ENCODE peak calls at places on chromosomes 12 and 14, in five cellular contexts. V is astrocyte, U is ovary, L is K562, K is body of pancreas. I is an unnamed sample.

GRCh38 chr12:25526778-25527177 is 26.3 kb downstream of the LMNTD1 start:
- DNase-seq in V (no peak), U (no peak), L (no peak), K (no peak), I (no peak)

GRCh38 chr12:77786675-77787074 is 44.0 kb upstream of the NAV3 start:
- DNase-seq in K (no peak), V (no peak), U (no peak), L (no peak), I (no peak)

GRCh38 chr14:79585845-79586244 is 625.5 kb downstream of the DIO2 start:
- DNase-seq in K (peak; percentile 11), V (peak; percentile 76), U (no peak), L (no peak), I (no peak)

GRCh38 chr14:25953532-25954144 is 644.2 kb downstream of the NOVA1 start:
- DNase-seq in L (no peak), U (peak; percentile 26), V (peak; percentile 67), K (peak; percentile 13), I (peak; percentile 54)

GRCh38 chr12:112901271-112901670 is 5.5 kb upstream of the OAS1 start:
- DNase-seq in L (no peak), K (no peak), V (no peak), U (no peak), I (no peak)

GRCh38 chr12:113601656-113602263 is 130.1 kb upstream of the LHX5 start:
- DNase-seq in U (no peak), L (peak; percentile 59), K (no peak), V (no peak), I (peak; percentile 3)

GRCh38 chr14:67240168-67240932 is 885 bp upstream of the PALS1 start:
- DNase-seq in K (peak; percentile 73), L (no peak), V (no peak), U (peak; percentile 47), I (peak; percentile 27)

GRCh38 chr14:95293474-95293873 is 26.2 kb downstream of the CLMN start:
- DNase-seq in U (no peak), V (no peak), L (no peak), K (no peak), I (no peak)

GRCh38 chr12:131223791-131224567 is 270.3 kb downstream of the ADGRD1 start:
- DNase-seq in V (no peak), U (no peak), L (peak; percentile 97), K (no peak), I (no peak)

GRCh38 chr12:125181107-125181506 is 115.9 kb downstream of the AACS start:
- DNase-seq in K (no peak), U (no peak), L (no peak), V (no peak), I (no peak)

GRCh38 chr12:2688381-2688881 is 106.3 kb upstream of the FKBP4 start:
- DNase-seq in K (no peak), L (no peak), V (no peak), U (no peak), I (no peak)

GRCh38 chr14:101714394-101714793 is 47.1 kb upstream of the PPP2R5C start:
- DNase-seq in L (no peak), K (no peak), U (no peak), V (no peak), I (no peak)

GRCh38 chr12:114025935-114026334 is 59.8 kb upstream of the RBM19 start:
- DNase-seq in L (no peak), K (no peak), U (no peak), V (no peak), I (peak; percentile 96)

GRCh38 chr14:94177806-94178205 is 3.7 kb downstream of the PPP4R4 start:
- DNase-seq in U (no peak), L (no peak), V (no peak), K (no peak), I (no peak)
- H3K27ac ChIP-seq in U (no peak overlapping the region), L (no peak overlapping the region), V (no peak overlapping the region), K (no peak overlapping the region), I (no peak overlapping the region)

GRCh38 chr12:132287391-132288238 is 41.8 kb downstream of the GALNT9 start:
- DNase-seq in L (no peak), U (no peak), K (no peak), V (no peak), I (no peak)

GRCh38 chr12:132285311-132285741 is 44.1 kb downstream of the GALNT9 start:
- DNase-seq in K (no peak), L (no peak), U (no peak), V (no peak), I (no peak)

GRCh38 chr12:132286912-132287311 is 42.5 kb downstream of the GALNT9 start:
- DNase-seq in V (no peak), L (no peak), K (no peak), U (no peak), I (no peak)

GRCh38 chr12:132284618-132285310 is 44.6 kb downstream of the GALNT9 start:
- DNase-seq in U (no peak), K (no peak), V (no peak), L (no peak), I (no peak)

GRCh38 chr12:132285991-132286681 is 43.3 kb downstream of the GALNT9 start:
- DNase-seq in U (peak; percentile 71), K (peak; percentile 58), L (no peak), V (peak; percentile 53), I (peak; percentile 93)
- H3K9me3 ChIP-seq in U (no peaks in the 10 kb centered on the region), K (no peaks in the 10 kb centered on the region), L (no peaks in the 10 kb centered on the region), V (peaks cover 9% of the 10 kb centered on the region), I (no peaks in the 10 kb centered on the region)

DNA sequence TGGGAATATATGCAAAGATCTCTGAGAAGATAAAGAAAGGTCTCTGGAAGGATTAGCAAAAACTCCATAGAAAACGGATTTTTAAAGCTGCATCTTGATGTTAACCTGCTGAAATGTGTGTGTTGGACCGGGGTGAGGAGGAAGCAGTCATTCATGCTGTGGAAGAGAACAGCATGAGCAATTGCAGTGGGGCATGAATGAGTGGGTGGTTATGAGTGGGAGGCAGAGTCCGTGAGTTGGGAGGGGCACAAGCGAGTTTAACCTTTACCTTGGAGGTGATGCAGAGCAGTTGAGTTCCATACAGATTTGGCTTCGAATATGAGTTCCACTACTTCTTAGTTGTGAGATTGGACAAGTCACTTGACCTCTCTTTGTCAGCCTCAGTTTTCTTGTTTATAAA is 29.4 kb upstream of the GALNT8 start:
- DNase-seq in V (no peak), K (no peak), L (no peak), U (no peak), I (no peak)
- H3K27ac ChIP-seq in V (no peak overlapping the region), K (no peak overlapping the region), L (no peak overlapping the region), U (no peak overlapping the region), I (no peak overlapping the region)

DNA sequence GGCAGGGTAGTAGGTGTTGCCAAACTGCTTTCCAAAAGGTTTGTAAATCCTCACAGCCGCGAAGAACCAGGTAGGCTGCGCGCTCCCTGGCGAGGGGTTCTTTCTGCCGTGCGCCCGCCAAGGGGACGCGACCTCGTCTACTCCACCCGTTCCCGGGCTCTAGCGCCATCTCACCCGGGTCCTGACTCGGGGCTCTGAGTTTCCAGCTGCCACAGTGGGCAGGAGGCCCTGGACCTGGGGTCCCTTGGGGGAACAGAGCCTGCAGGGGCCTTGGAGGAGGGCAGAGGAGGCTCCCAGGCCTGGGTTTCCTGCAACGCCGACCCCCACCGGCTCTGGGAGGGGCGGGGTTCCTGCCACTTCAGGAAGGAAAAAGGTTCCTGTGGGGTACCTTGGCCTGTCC is 706 bp downstream of the ANHX start:
- DNase-seq in V (no peak), U (no peak), L (no peak), K (no peak), I (no peak)
- H3K9me3 ChIP-seq in V (peaks cover 27% of the 10 kb centered on the region), U (no peaks in the 10 kb centered on the region), L (no peaks in the 10 kb centered on the region), K (no peaks in the 10 kb centered on the region), I (no peaks in the 10 kb centered on the region)

DNA sequence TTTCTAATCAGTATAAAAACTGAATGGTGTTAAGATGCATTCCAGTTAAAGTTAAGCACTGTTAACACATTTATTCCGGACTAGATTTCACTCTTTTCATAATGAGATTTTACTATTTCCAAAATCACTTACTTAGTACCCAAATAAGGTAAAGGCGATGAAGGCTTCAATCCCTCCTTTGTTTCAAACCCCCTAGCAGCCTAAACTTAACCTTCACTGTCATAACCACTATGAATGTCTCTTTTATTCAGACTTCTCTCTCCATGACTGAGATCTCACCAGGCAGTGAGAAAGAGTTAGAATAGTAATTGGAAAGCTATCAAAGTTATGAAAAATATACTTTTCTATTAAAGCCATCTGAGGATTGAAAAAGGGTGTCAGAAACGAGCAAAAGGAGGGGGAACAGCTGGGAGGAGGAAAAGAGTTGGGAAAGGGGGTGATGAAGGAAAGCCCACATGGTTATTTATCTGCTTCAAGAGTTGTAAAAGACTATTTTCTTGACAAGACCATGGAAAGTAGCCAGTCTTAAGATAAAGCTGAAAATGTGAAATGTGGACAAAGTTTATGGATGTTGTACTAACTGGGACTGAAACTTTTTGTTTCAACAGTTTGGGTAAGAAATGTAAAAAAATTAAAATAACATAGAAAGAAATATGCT is 11.7 kb downstream of the EPS8 start:
- DNase-seq in L (no peak), V (no peak), U (no peak), K (no peak), I (no peak)
- H3K27ac ChIP-seq in L (no peak overlapping the region), V (peak overlapping the region; percentile 47), U (no peak overlapping the region), K (no peak overlapping the region), I (no peak overlapping the region)

DNA sequence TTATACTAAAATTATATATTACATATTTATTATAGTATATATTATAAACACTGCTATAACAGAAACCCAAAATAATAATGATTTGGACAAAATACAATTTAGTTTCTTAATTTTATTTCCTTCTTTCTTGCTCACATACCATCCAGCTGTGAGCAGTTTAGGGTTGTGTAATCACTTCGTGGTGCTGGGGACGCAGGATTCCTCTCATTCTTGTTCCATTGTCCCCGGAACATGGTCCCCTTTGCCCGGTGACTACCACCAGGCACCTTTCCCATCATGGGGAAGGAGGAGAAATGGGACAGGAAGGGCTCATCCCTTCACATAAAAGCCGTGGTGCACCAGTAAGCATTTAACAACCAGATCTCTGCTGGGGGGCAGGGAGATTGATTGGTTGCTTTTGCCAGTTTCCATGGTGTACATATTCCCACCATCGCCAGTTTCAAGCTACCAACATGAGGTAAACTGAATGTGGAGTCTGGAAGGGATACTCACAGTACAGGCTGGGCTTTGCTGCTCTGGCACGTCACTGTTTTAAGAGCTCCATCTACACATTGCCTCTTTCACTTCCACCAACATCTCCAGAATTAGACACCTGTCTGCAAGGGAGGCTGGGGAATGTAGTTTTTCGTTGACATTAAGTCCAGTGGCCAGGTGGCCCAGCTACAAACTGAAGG is 191.5 kb downstream of the TMEM132C start:
- DNase-seq in U (no peak), V (no peak), L (no peak), K (no peak), I (no peak)
- H3K9me3 ChIP-seq in U (no peaks in the 10 kb centered on the region), V (no peaks in the 10 kb centered on the region), L (no peaks in the 10 kb centered on the region), K (no peaks in the 10 kb centered on the region), I (no peaks in the 10 kb centered on the region)

DNA sequence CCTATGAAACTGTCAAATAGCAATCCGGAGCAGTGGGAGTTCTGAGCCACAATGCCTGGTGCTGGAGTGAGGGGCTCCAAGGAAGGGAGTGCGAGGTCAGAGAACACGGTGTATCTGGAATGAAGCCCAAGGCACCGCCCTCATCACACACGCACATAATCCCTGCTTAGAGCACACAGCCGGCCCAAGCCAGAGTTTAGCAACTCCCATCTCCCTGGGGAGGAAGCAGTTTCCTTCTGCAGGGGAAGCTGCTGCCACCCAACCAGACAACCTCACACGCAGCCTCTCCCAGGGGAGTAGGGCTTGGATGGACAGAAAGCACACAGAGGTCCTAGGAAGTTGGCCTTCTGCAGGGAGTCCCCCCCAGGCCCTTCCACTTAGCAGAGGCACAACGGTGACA is 31.3 kb downstream of the ACTN1 start:
- DNase-seq in L (no peak), K (peak; percentile 65), V (no peak), U (no peak), I (peak; percentile 89)
- H3K27ac ChIP-seq in L (no peak overlapping the region), K (no peak overlapping the region), V (peak overlapping the region; percentile 30), U (no peak overlapping the region), I (no peak overlapping the region)